ENCODE peak calls at places on chromosomes 11 and 22, in six cellular contexts. F is HepG2, Z is GM12878, W is A549, A is SK-N-SH, H is K562. T is an unnamed sample.

GRCh38 chr22:22687638-22688500 is 43.5 kb downstream of the GGTLC2 start:
- DNase-seq in W (no peak), H (peak), F (peak), Z (no peak), A (peak), T (no peak)

GRCh38 chr11:47348859-47349258 is 3.6 kb downstream of the MYBPC3 start:
- DNase-seq in H (peak), W (peak), A (peak), F (peak), Z (no peak), T (no peak)

GRCh38 chr11:1814691-1815090 is 20.1 kb upstream of the SYT8 start:
- DNase-seq in F (no peak), A (no peak), H (no peak), Z (no peak), W (no peak), T (no peak)

GRCh38 chr11:94664336-94664735 is 97.2 kb downstream of the PIWIL4 start:
- DNase-seq in Z (no peak), H (no peak), W (no peak), A (no peak), F (no peak), T (no peak)

GRCh38 chr11:34727228-34727737 is 106.4 kb downstream of the EHF start:
- DNase-seq in W (no peak), H (peak), F (no peak), Z (no peak), A (no peak), T (no peak)

GRCh38 chr11:12642040-12642439 is 32.2 kb upstream of the TEAD1 start:
- DNase-seq in H (peak), F (peak), W (no peak), Z (no peak), A (no peak), T (no peak)

GRCh38 chr22:46057206-46057605 is 80.2 kb upstream of the WNT7B start:
- DNase-seq in H (no peak), Z (no peak), F (no peak), A (no peak), W (no peak), T (no peak)

GRCh38 chr11:12961615-12962014 is 47.5 kb upstream of the RASSF10 start:
- DNase-seq in Z (no peak), F (no peak), A (peak), H (no peak), W (no peak), T (no peak)

GRCh38 chr11:71309181-71309580 is 56.8 kb upstream of the SHANK2 start:
- DNase-seq in F (no peak), A (no peak), Z (no peak), W (no peak), H (no peak), T (no peak)

GRCh38 chr22:50308986-50309600 is 1.6 kb upstream of the PLXNB2 start:
- DNase-seq in A (no peak), H (no peak), F (no peak), W (no peak), Z (no peak), T (no peak)

GRCh38 chr22:20147286-20147988 is 3.4 kb downstream of the CCDC188 start:
- DNase-seq in F (no peak), A (no peak), H (no peak), Z (no peak), W (no peak), T (no peak)

GRCh38 chr11:57255618-57256017 is 18.6 kb upstream of the APLNR start:
- DNase-seq in F (no peak), Z (no peak), W (no peak), H (no peak), A (no peak), T (no peak)

GRCh38 chr11:83157755-83158473 is 983 bp downstream of the PCF11 start:
- DNase-seq in F (peak), W (peak), A (peak), H (peak), Z (no peak), T (peak)

GRCh38 chr22:38078046-38078840 is 5.7 kb downstream of the SLC16A8 start:
- DNase-seq in W (no peak), H (no peak), F (no peak), A (peak), Z (no peak), T (no peak)

GRCh38 chr22:36966851-36967535 is 52.3 kb downstream of the TST start:
- DNase-seq in W (no peak), H (no peak), Z (no peak), A (no peak), F (no peak), T (no peak)

GRCh38 chr11:27563201-27563600 is 56.6 kb upstream of the LIN7C start:
- DNase-seq in A (no peak), W (no peak), F (no peak), H (no peak), Z (no peak), T (no peak)

GRCh38 chr11:10693509-10694071 is at the start of gene IRAG1:
- DNase-seq in Z (no peak), H (no peak), F (no peak), W (no peak), A (peak), T (no peak)

GRCh38 chr11:10695821-10696220 is 2.3 kb upstream of the IRAG1 start:
- DNase-seq in A (no peak), F (no peak), H (no peak), Z (no peak), W (no peak), T (no peak)

GRCh38 chr11:10699072-10699471 is 5.5 kb upstream of the IRAG1 start:
- DNase-seq in Z (no peak), F (no peak), A (no peak), W (no peak), H (no peak), T (no peak)

GRCh38 chr11:10694481-10695239 is 1.1 kb upstream of the IRAG1 start:
- DNase-seq in F (no peak), W (no peak), A (no peak), Z (no peak), H (no peak), T (no peak)

DNA sequence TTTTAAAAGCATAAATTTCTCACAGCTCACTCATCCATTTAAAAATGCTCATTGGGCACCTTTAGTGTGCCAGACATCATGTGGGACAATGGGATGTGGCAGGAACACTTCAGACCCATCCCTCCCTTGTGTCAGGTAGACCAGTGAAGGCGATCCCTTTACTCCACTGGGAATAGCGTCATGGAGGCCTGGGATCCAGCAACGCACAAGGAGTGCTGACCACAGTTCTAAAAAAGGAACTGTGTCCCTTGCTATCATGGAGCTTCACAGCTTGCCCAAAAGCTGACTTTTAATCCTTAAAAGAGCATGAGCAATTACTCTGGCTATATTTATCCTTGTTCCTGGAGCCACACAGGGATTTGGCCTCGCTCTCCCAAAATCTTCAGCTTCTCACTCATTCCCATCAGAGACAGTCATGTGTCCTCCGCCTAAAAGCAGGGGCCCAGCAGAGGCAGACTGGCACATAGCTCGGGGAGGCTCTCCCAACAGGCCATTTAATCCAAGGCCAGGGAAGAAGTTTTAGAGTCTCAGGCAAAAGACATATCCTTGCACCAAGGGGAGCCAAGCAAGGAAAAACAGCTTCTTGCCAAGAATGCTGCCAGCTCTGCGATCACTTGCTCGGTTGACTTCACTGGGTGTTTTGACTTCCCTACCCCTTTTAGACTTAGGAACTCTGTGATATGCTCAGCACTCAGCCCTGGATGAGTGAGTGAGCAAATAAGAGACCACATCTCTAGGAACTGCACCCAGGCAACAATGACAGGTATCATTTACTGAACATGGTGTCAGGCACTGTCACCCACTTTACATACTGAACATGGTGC is 3.5 kb upstream of the IRAG1 start:
- DNase-seq in A (no peak), F (no peak), H (no peak), Z (no peak), W (no peak), T (no peak)
- H3K27ac ChIP-seq in A (no peak), F (no peak), H (no peak), Z (no peak), W (no peak), T (no peak)

GRCh38 chr11:134071306-134071705 is 2.4 kb downstream of the JAM3 start:
- DNase-seq in W (no peak), Z (no peak), H (no peak), A (no peak), F (no peak), T (no peak)
- TF ChIP-seq CHD2 in W (no peak), Z (no peak), H (no peak), A (no peak), F (no peak), T (no peak)

DNA sequence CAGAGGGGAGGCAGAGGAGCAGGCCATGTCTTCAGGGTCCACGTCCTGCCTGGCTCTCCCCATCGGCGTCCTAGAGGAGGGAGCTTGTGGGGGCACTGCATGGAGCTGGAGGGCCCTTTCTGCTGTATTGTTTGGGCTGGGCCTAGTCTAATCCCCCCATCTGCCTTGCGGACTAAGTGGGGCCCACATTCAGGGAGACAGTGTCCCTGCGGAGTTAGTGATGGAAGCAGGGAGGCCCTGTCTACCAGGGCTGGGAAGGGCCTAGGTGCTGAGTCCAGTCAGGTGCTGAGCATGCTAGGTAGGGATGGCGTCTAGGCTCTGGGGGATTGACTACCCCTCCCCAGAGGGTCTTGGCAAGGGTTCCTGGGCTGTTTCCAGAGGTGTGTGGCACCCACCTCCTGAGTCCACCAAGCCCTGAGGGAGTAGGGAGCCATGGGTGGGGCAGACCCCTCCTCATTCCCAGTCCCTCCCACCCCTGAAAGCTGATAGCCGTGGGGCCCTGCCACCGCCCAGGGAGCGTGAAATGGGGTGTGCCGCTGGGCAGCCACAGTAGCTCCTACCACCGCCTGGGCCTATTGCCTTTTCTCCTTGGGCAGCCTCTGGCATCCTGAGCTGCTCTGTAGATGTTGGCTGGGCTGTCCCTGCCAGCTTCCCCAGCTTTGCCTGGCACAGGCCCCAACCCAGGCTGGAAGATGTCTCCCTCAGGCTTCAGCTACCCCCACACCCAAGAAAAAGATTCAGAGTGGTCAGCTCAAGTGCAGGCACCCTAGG is 1.9 kb upstream of the POLD4 start:
- DNase-seq in Z (no peak), H (peak), A (peak), F (no peak), W (peak), T (no peak)
- H3K27ac ChIP-seq in Z (peak), H (peak), A (peak), F (peak), W (peak), T (no peak)

DNA sequence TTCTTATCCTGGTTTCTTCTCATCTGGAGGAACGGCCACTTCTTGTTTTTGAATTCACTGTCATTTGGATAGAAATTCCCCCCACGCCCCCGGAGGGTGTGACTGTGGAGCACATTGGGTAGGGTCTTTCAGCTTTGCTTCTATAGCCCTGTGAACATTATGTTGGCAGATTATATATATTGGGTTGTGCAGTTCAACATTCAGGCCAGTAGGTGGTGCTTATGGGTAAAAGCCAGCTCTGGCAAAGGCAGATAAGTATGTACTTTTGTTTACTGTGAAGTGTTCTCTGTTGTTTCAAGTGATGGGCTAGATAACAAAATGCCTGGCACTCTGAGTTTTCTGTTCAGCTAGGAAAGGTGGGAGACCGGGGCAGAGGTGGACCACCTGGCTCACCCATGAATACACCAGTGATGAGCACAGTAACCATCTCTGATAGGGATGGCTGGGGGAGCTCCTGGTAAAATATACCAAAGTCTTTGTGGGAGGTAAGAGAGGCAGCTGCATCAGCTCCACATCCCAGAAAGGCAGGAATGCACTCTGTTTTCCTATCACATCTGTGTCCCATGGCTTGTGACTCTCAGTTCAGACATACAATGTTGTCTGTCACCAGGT is 1348.2 kb upstream of the RAG2 start:
- DNase-seq in W (no peak), Z (peak), H (no peak), A (peak), F (peak), T (peak)
- TF ChIP-seq CHD2 in W (no peak), Z (no peak), H (no peak), A (no peak), F (no peak), T (no peak)

GRCh38 chr11:65111159-65111536 is 524 bp upstream of the TM7SF2 start:
- DNase-seq in H (no peak), F (no peak), Z (no peak), W (no peak), A (no peak), T (no peak)
- H3K27ac ChIP-seq in H (no peak), F (peak), Z (no peak), W (no peak), A (peak), T (no peak)

GRCh38 chr11:103591554-103591953 is 444.9 kb upstream of the DDI1 start:
- DNase-seq in F (no peak), H (no peak), W (no peak), Z (no peak), A (no peak), T (no peak)

GRCh38 chr11:103585911-103586310 is 450.5 kb upstream of the DDI1 start:
- DNase-seq in H (no peak), A (no peak), Z (no peak), W (no peak), F (no peak), T (no peak)

GRCh38 chr11:103586756-103587155 is 449.7 kb upstream of the DDI1 start:
- DNase-seq in F (no peak), W (no peak), H (no peak), A (no peak), Z (no peak), T (no peak)

GRCh38 chr11:103585401-103585800 is 451.0 kb upstream of the DDI1 start:
- DNase-seq in W (no peak), A (no peak), Z (no peak), F (no peak), H (no peak), T (no peak)

GRCh38 chr11:103587951-103588788 is 448.3 kb upstream of the DDI1 start:
- DNase-seq in W (no peak), H (no peak), Z (no peak), A (no peak), F (no peak), T (no peak)
- TF ChIP-seq CHD2 in W (no peak), H (no peak), Z (no peak), A (no peak), F (no peak), T (no peak)

GRCh38 chr11:61011239-61011870 is 39.9 kb downstream of the CD6 start:
- DNase-seq in H (no peak), Z (no peak), W (no peak), A (peak), F (no peak), T (no peak)
- H3K27ac ChIP-seq in H (no peak), Z (no peak), W (no peak), A (no peak), F (no peak), T (no peak)

GRCh38 chr11:45098929-45099328 is 47.5 kb upstream of the PRDM11 start:
- DNase-seq in F (no peak), W (no peak), H (no peak), Z (no peak), A (peak), T (no peak)
- TF ChIP-seq CHD2 in F (no peak), W (no peak), H (no peak), Z (no peak), A (no peak), T (no peak)

GRCh38 chr11:118243161-118243560 is 9.0 kb downstream of the MPZL3 start:
- DNase-seq in Z (no peak), W (no peak), A (no peak), F (no peak), H (no peak), T (no peak)
- H3K27ac ChIP-seq in Z (no peak), W (no peak), A (no peak), F (no peak), H (no peak), T (no peak)

DNA sequence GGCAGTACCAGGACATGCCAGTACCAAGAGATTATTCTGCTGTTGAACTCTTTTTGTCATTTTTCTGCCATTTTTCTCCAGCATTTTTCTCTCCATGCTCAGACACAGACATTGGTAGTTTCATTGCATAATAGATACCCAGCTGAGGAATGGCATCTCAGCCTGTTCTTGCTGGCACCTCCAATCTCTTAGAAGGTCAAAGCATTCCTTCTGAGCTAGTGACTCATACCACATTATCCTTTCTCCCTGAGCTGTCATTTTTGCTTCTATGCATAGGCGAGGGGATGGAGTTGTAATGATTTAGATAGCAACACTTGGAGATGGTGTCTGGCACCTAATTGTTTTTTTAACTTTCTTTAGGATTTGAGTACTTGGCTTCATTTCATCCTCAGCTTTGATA is 321.1 kb downstream of the NELL1 start:
- DNase-seq in F (no peak), Z (no peak), A (no peak), W (no peak), H (no peak), T (no peak)
- TF ChIP-seq CHD2 in F (no peak), Z (no peak), A (no peak), W (no peak), H (no peak), T (no peak)

T was measured in H1.